ENCODE peak calls at places on chromosomes 7 and 10, in seven cellular contexts. One of them, this sample, is unnamed.

GRCh38 chr7:99191869-99192596 is 15.9 kb downstream of the KPNA7 start:
- DNase-seq in non-pigmented ciliary epithelial cell: no peak
- DNase-seq in NCI-H1436: no peak
- DNase-seq in SHP77: no peak
- DNase-seq in CD8-positive, alpha-beta T cell: no peak
- DNase-seq in mesenteric fat pad: no peak
- DNase-seq in nucleus accumbens: no peak
- DNase-seq in this sample: no peak

GRCh38 chr10:87961314-87961713 is 97.9 kb downstream of the PTEN start:
- DNase-seq in non-pigmented ciliary epithelial cell: peak; percentile 34
- DNase-seq in NCI-H1436: no peak
- DNase-seq in SHP77: no peak
- DNase-seq in CD8-positive, alpha-beta T cell: no peak
- DNase-seq in mesenteric fat pad: no peak
- DNase-seq in nucleus accumbens: no peak
- DNase-seq in this sample: no peak

GRCh38 chr7:148982596-148983219 is 45.6 kb downstream of the PDIA4 start:
- DNase-seq in non-pigmented ciliary epithelial cell: no peak
- DNase-seq in NCI-H1436: no peak
- DNase-seq in SHP77: no peak
- DNase-seq in CD8-positive, alpha-beta T cell: no peak
- DNase-seq in mesenteric fat pad: no peak
- DNase-seq in nucleus accumbens: no peak
- DNase-seq in this sample: peak; percentile 30

GRCh38 chr7:22781230-22781711 is 41.4 kb downstream of the TOMM7 start:
- DNase-seq in non-pigmented ciliary epithelial cell: peak; percentile 85
- DNase-seq in NCI-H1436: no peak
- DNase-seq in SHP77: no peak
- DNase-seq in CD8-positive, alpha-beta T cell: no peak
- DNase-seq in mesenteric fat pad: no peak
- DNase-seq in nucleus accumbens: no peak
- DNase-seq in this sample: no peak

GRCh38 chr7:55063633-55064032 is 44.8 kb downstream of the EGFR start:
- DNase-seq in non-pigmented ciliary epithelial cell: no peak
- DNase-seq in NCI-H1436: no peak
- DNase-seq in SHP77: no peak
- DNase-seq in CD8-positive, alpha-beta T cell: no peak
- DNase-seq in mesenteric fat pad: no peak
- DNase-seq in nucleus accumbens: no peak
- DNase-seq in this sample: no peak

GRCh38 chr10:96470108-96470743 is 43.5 kb downstream of the TLL2 start:
- DNase-seq in non-pigmented ciliary epithelial cell: no peak
- DNase-seq in NCI-H1436: peak; percentile 30
- DNase-seq in SHP77: peak; percentile 49
- DNase-seq in CD8-positive, alpha-beta T cell: peak; percentile 16
- DNase-seq in mesenteric fat pad: peak; percentile 62
- DNase-seq in nucleus accumbens: peak; percentile 9
- DNase-seq in this sample: no peak

GRCh38 chr10:66637273-66638036 is 288.4 kb upstream of the LRRTM3 start:
- DNase-seq in non-pigmented ciliary epithelial cell: no peak
- DNase-seq in NCI-H1436: no peak
- DNase-seq in SHP77: no peak
- DNase-seq in CD8-positive, alpha-beta T cell: no peak
- DNase-seq in mesenteric fat pad: no peak
- DNase-seq in nucleus accumbens: no peak
- DNase-seq in this sample: no peak

GRCh38 chr10:70579234-70580002 is 23.1 kb downstream of the PRF1 start:
- DNase-seq in non-pigmented ciliary epithelial cell: no peak
- DNase-seq in NCI-H1436: no peak
- DNase-seq in SHP77: no peak
- DNase-seq in CD8-positive, alpha-beta T cell: no peak
- DNase-seq in mesenteric fat pad: no peak
- DNase-seq in nucleus accumbens: no peak
- DNase-seq in this sample: no peak

GRCh38 chr10:527416-527815 is 162.1 kb downstream of the DIP2C start:
- DNase-seq in non-pigmented ciliary epithelial cell: no peak
- DNase-seq in NCI-H1436: no peak
- DNase-seq in SHP77: no peak
- DNase-seq in CD8-positive, alpha-beta T cell: no peak
- DNase-seq in mesenteric fat pad: no peak
- DNase-seq in nucleus accumbens: no peak
- DNase-seq in this sample: no peak

GRCh38 chr7:1700536-1701333 is 30.7 kb downstream of the ELFN1 start:
- DNase-seq in non-pigmented ciliary epithelial cell: no peak
- DNase-seq in NCI-H1436: no peak
- DNase-seq in SHP77: no peak
- DNase-seq in CD8-positive, alpha-beta T cell: no peak
- DNase-seq in mesenteric fat pad: peak; percentile 53
- DNase-seq in nucleus accumbens: no peak
- DNase-seq in this sample: no peak

GRCh38 chr7:17031903-17032551 is 150.2 kb upstream of the AGR3 start:
- DNase-seq in non-pigmented ciliary epithelial cell: no peak
- DNase-seq in NCI-H1436: no peak
- DNase-seq in SHP77: no peak
- DNase-seq in CD8-positive, alpha-beta T cell: no peak
- DNase-seq in mesenteric fat pad: no peak
- DNase-seq in nucleus accumbens: no peak
- DNase-seq in this sample: no peak

GRCh38 chr10:99540339-99540672 is 7.6 kb downstream of the NKX2-3 start:
- DNase-seq in non-pigmented ciliary epithelial cell: no peak
- DNase-seq in NCI-H1436: no peak
- DNase-seq in SHP77: no peak
- DNase-seq in CD8-positive, alpha-beta T cell: no peak
- DNase-seq in mesenteric fat pad: no peak
- DNase-seq in nucleus accumbens: no peak
- DNase-seq in this sample: no peak

GRCh38 chr7:19939746-19940145 is 166.3 kb upstream of the TMEM196 start:
- DNase-seq in non-pigmented ciliary epithelial cell: peak; percentile 59
- DNase-seq in NCI-H1436: no peak
- DNase-seq in SHP77: no peak
- DNase-seq in CD8-positive, alpha-beta T cell: no peak
- DNase-seq in mesenteric fat pad: no peak
- DNase-seq in nucleus accumbens: no peak
- DNase-seq in this sample: no peak

GRCh38 chr7:74042746-74043522 is 15.0 kb downstream of the ELN start:
- DNase-seq in non-pigmented ciliary epithelial cell: no peak
- DNase-seq in NCI-H1436: no peak
- DNase-seq in SHP77: no peak
- DNase-seq in CD8-positive, alpha-beta T cell: no peak
- DNase-seq in mesenteric fat pad: no peak
- DNase-seq in nucleus accumbens: no peak
- DNase-seq in this sample: no peak

GRCh38 chr10:86958109-86958830 is at the start of gene SNCG:
- DNase-seq in non-pigmented ciliary epithelial cell: no peak
- DNase-seq in NCI-H1436: peak; percentile 44
- DNase-seq in SHP77: peak; percentile 15
- DNase-seq in CD8-positive, alpha-beta T cell: no peak
- DNase-seq in mesenteric fat pad: no peak
- DNase-seq in nucleus accumbens: no peak
- DNase-seq in this sample: peak; percentile 5

GRCh38 chr7:128323489-128324362 is 20.0 kb downstream of the RBM28 start:
- DNase-seq in non-pigmented ciliary epithelial cell: no peak
- DNase-seq in NCI-H1436: no peak
- DNase-seq in SHP77: no peak
- DNase-seq in CD8-positive, alpha-beta T cell: no peak
- DNase-seq in mesenteric fat pad: no peak
- DNase-seq in nucleus accumbens: no peak
- DNase-seq in this sample: no peak

GRCh38 chr10:132405463-132405991 is 8.5 kb downstream of the PWWP2B start:
- DNase-seq in non-pigmented ciliary epithelial cell: no peak
- DNase-seq in NCI-H1436: no peak
- DNase-seq in SHP77: no peak
- DNase-seq in CD8-positive, alpha-beta T cell: no peak
- DNase-seq in mesenteric fat pad: no peak
- DNase-seq in nucleus accumbens: no peak
- DNase-seq in this sample: no peak

GRCh38 chr10:70271996-70272924 is 11.5 kb downstream of the NPFFR1 start:
- DNase-seq in non-pigmented ciliary epithelial cell: no peak
- DNase-seq in NCI-H1436: no peak
- DNase-seq in SHP77: no peak
- DNase-seq in CD8-positive, alpha-beta T cell: no peak
- DNase-seq in mesenteric fat pad: peak; percentile 83
- DNase-seq in nucleus accumbens: no peak
- DNase-seq in this sample: no peak

GRCh38 chr7:33707427-33707826 is 197.9 kb upstream of the BMPER start:
- DNase-seq in non-pigmented ciliary epithelial cell: no peak
- DNase-seq in NCI-H1436: no peak
- DNase-seq in SHP77: no peak
- DNase-seq in CD8-positive, alpha-beta T cell: peak; percentile 21
- DNase-seq in mesenteric fat pad: no peak
- DNase-seq in nucleus accumbens: no peak
- DNase-seq in this sample: peak; percentile 2

GRCh38 chr7:32316831-32317230 is 173.3 kb downstream of the LSM5 start:
- DNase-seq in non-pigmented ciliary epithelial cell: no peak
- DNase-seq in NCI-H1436: no peak
- DNase-seq in SHP77: no peak
- DNase-seq in CD8-positive, alpha-beta T cell: no peak
- DNase-seq in mesenteric fat pad: no peak
- DNase-seq in nucleus accumbens: no peak
- DNase-seq in this sample: no peak

GRCh38 chr10:113386005-113386404 is 166.8 kb upstream of the HABP2 start:
- DNase-seq in non-pigmented ciliary epithelial cell: no peak
- DNase-seq in NCI-H1436: no peak
- DNase-seq in SHP77: no peak
- DNase-seq in CD8-positive, alpha-beta T cell: no peak
- DNase-seq in mesenteric fat pad: no peak
- DNase-seq in nucleus accumbens: no peak
- DNase-seq in this sample: no peak

GRCh38 chr7:40784176-40784575 is 649.4 kb downstream of the SUGCT start:
- DNase-seq in non-pigmented ciliary epithelial cell: no peak
- DNase-seq in NCI-H1436: no peak
- DNase-seq in SHP77: no peak
- DNase-seq in CD8-positive, alpha-beta T cell: no peak
- DNase-seq in mesenteric fat pad: no peak
- DNase-seq in nucleus accumbens: no peak
- DNase-seq in this sample: no peak

GRCh38 chr7:42262907-42263466 is 26.0 kb upstream of the GLI3 start:
- DNase-seq in non-pigmented ciliary epithelial cell: no peak
- DNase-seq in NCI-H1436: no peak
- DNase-seq in SHP77: no peak
- DNase-seq in CD8-positive, alpha-beta T cell: no peak
- DNase-seq in mesenteric fat pad: no peak
- DNase-seq in nucleus accumbens: no peak
- DNase-seq in this sample: no peak

GRCh38 chr10:101453318-101453717 is 99.4 kb downstream of the BTRC start:
- DNase-seq in non-pigmented ciliary epithelial cell: no peak
- DNase-seq in NCI-H1436: no peak
- DNase-seq in SHP77: no peak
- DNase-seq in CD8-positive, alpha-beta T cell: no peak
- DNase-seq in mesenteric fat pad: no peak
- DNase-seq in nucleus accumbens: no peak
- DNase-seq in this sample: no peak

GRCh38 chr10:88531383-88532092 is 51.6 kb downstream of the RNLS start:
- DNase-seq in non-pigmented ciliary epithelial cell: no peak
- DNase-seq in NCI-H1436: no peak
- DNase-seq in SHP77: no peak
- DNase-seq in CD8-positive, alpha-beta T cell: no peak
- DNase-seq in mesenteric fat pad: no peak
- DNase-seq in nucleus accumbens: no peak
- DNase-seq in this sample: no peak

GRCh38 chr10:76902949-76903348 is 734.7 kb downstream of the KCNMA1 start:
- DNase-seq in non-pigmented ciliary epithelial cell: no peak
- DNase-seq in NCI-H1436: peak; percentile 47
- DNase-seq in SHP77: no peak
- DNase-seq in CD8-positive, alpha-beta T cell: no peak
- DNase-seq in mesenteric fat pad: no peak
- DNase-seq in nucleus accumbens: no peak
- DNase-seq in this sample: no peak

GRCh38 chr7:73503229-73503628 is 18.9 kb downstream of the BAZ1B start:
- DNase-seq in non-pigmented ciliary epithelial cell: no peak
- DNase-seq in NCI-H1436: no peak
- DNase-seq in SHP77: no peak
- DNase-seq in CD8-positive, alpha-beta T cell: no peak
- DNase-seq in mesenteric fat pad: no peak
- DNase-seq in nucleus accumbens: no peak
- DNase-seq in this sample: no peak

GRCh38 chr10:92690211-92691041 is 671 bp downstream of the HHEX start:
- DNase-seq in non-pigmented ciliary epithelial cell: no peak
- DNase-seq in NCI-H1436: no peak
- DNase-seq in SHP77: no peak
- DNase-seq in CD8-positive, alpha-beta T cell: peak; percentile 65
- DNase-seq in mesenteric fat pad: peak; percentile 93
- DNase-seq in nucleus accumbens: no peak
- DNase-seq in this sample: peak; percentile 20